ENCODE peak calls at places on chromosomes 3 and 15, in four cellular contexts. One of them, this sample, is unnamed.

GRCh38 chr3:101521251-101521701 is 8.3 kb upstream of the SENP7 start:
- DNase-seq in GM12878: no peak
- DNase-seq in HepG2: no peak
- DNase-seq in H1: no peak
- DNase-seq in this sample: no peak

GRCh38 chr3:115986555-115987207 is 363.4 kb downstream of the GAP43 start:
- DNase-seq in HepG2: peak; percentile 46
- DNase-seq in GM12878: no peak
- DNase-seq in H1: no peak
- DNase-seq in this sample: no peak

GRCh38 chr3:48400824-48401433 is 28.9 kb downstream of the FBXW12 start:
- DNase-seq in HepG2: peak; percentile 73
- DNase-seq in GM12878: peak; percentile 26
- DNase-seq in H1: peak; percentile 21
- DNase-seq in this sample: peak; percentile 66

GRCh38 chr3:159158213-159158612 is 356.4 kb downstream of the MFSD1 start:
- DNase-seq in GM12878: no peak
- DNase-seq in H1: no peak
- DNase-seq in HepG2: no peak
- DNase-seq in this sample: no peak

GRCh38 chr15:63246691-63247464 is 30.5 kb upstream of the APH1B start:
- DNase-seq in GM12878: no peak
- DNase-seq in HepG2: peak; percentile 13
- DNase-seq in H1: no peak
- DNase-seq in this sample: no peak

GRCh38 chr3:40994611-40995010 is 204.7 kb upstream of the CTNNB1 start:
- DNase-seq in H1: no peak
- DNase-seq in GM12878: no peak
- DNase-seq in HepG2: no peak
- DNase-seq in this sample: no peak

GRCh38 chr3:122272889-122273288 is 52.2 kb upstream of the CSTA start:
- DNase-seq in HepG2: no peak
- DNase-seq in H1: no peak
- DNase-seq in GM12878: no peak
- DNase-seq in this sample: no peak

GRCh38 chr3:38521391-38521987 is 25.3 kb downstream of the EXOG start:
- DNase-seq in GM12878: peak; percentile 27
- DNase-seq in H1: no peak
- DNase-seq in HepG2: peak; percentile 56
- DNase-seq in this sample: peak; percentile 84

GRCh38 chr3:105610473-105610872 is 243.8 kb downstream of the ALCAM start:
- DNase-seq in HepG2: no peak
- DNase-seq in H1: no peak
- DNase-seq in GM12878: no peak
- DNase-seq in this sample: no peak

GRCh38 chr3:31968927-31969418 is 12.1 kb downstream of the OSBPL10 start:
- DNase-seq in HepG2: peak; percentile 96
- DNase-seq in GM12878: no peak
- DNase-seq in H1: no peak
- DNase-seq in this sample: no peak

GRCh38 chr3:56923546-56924224 is 121.9 kb upstream of the ARHGEF3 start:
- DNase-seq in HepG2: no peak
- DNase-seq in H1: no peak
- DNase-seq in GM12878: no peak
- DNase-seq in this sample: no peak

GRCh38 chr3:100401674-100402036 is 316 bp downstream of the LNP1 start:
- DNase-seq in HepG2: no peak
- DNase-seq in H1: no peak
- DNase-seq in GM12878: no peak
- DNase-seq in this sample: no peak

GRCh38 chr3:195260286-195260905 is 10.6 kb downstream of the XXYLT1 start:
- DNase-seq in HepG2: no peak
- DNase-seq in H1: no peak
- DNase-seq in GM12878: no peak
- DNase-seq in this sample: no peak

GRCh38 chr3:195257454-195258448 is 13.2 kb downstream of the XXYLT1 start:
- DNase-seq in GM12878: no peak
- DNase-seq in H1: no peak
- DNase-seq in HepG2: no peak
- DNase-seq in this sample: no peak

GRCh38 chr3:195258449-195259145 is 12.4 kb downstream of the XXYLT1 start:
- DNase-seq in HepG2: peak; percentile 9
- DNase-seq in H1: no peak
- DNase-seq in GM12878: no peak
- DNase-seq in this sample: no peak

GRCh38 chr3:195259564-195260285 is 11.2 kb downstream of the XXYLT1 start:
- DNase-seq in GM12878: peak; percentile 69
- DNase-seq in HepG2: peak; percentile 92
- DNase-seq in H1: no peak
- DNase-seq in this sample: peak; percentile 71

DNA sequence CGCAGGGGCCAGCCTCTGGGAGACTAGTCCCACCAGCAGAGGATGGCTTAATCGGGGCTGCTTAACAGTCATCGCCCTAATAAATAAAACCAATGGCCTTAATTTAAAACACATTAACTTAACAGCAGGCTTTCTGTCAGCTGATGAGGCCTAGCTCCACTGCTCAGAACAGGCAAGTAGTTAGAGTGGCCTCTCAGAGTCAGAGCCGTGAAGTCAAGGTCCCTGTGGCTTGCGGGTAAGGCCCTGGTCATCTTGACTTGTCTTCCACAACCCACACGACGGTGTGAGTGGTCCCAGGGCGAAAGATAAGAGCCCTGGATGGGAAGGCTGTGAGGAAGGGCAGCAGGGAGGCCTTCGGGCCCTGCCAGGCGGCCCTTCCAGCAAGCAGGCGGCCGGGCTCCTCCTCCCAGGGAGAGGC is 11.8 kb downstream of the XXYLT1 start:
- DNase-seq in H1: no peak
- DNase-seq in GM12878: no peak
- DNase-seq in HepG2: no peak
- DNase-seq in this sample: no peak
- TF ChIP-seq ZNF274 in H1: no peak
- TF ChIP-seq ZNF274 in GM12878: no peak
- TF ChIP-seq ZNF274 in HepG2: no peak
- TF ChIP-seq ZNF274 in this sample: no peak

GRCh38 chr3:65854606-65855304 is 184.0 kb downstream of the MAGI1 start:
- DNase-seq in H1: no peak
- DNase-seq in GM12878: no peak
- DNase-seq in HepG2: no peak
- DNase-seq in this sample: no peak
- TF ChIP-seq SUZ12 in H1: no peak
- TF ChIP-seq SUZ12 in GM12878: no peak
- TF ChIP-seq SUZ12 in HepG2: no peak
- TF ChIP-seq SUZ12 in this sample: no peak

DNA sequence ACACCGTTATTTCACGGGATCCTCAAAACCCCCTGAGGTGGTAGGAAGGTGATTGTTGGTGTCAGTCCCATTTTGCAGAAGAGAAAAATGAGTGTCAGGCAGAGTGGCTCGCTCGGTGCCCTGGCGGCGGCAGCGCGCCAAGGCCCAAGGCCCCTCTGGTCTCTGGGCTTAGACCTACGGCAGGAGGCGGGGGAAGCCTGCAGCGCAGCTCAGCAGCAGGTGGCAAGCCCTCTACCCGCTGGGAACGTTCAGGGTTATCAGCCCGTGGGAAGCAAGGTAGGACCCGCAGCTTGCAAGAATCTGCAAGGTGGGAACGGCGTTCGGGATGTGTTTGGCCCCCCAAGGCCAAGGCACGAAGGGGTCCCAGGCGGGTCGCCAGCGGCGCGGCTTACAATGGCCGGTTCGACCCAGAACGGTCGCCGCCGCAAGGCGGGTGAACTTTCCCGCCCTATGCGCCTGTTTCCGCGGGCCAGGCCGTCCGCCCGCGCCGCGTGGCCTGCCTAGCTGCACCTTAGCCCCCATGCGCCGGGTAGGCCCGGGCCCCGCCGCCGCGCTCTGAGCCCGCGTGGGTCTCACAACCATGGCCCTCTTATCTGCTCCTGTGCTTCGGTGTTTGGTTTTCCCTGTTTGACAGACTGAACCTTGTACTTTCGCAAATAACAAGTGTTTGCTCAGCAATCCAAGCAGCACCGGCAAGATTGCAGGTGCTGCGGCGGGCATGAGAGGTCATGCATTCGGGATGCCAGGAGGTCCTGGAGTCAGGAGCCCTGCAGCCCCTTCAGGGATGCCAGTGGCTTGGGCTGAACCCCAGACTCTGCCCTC is 39.7 kb downstream of the CCNL1 start:
- DNase-seq in H1: no peak
- DNase-seq in HepG2: peak; percentile 93
- DNase-seq in GM12878: no peak
- DNase-seq in this sample: no peak
- H3K4me3 ChIP-seq in H1: no peak overlapping the region
- H3K4me3 ChIP-seq in HepG2: peak overlapping the region; percentile 39
- H3K4me3 ChIP-seq in GM12878: no peak overlapping the region
- H3K4me3 ChIP-seq in this sample: no peak overlapping the region

GRCh38 chr3:191139771-191140170 is 59.3 kb upstream of the OSTN start:
- DNase-seq in H1: no peak
- DNase-seq in HepG2: no peak
- DNase-seq in GM12878: no peak
- DNase-seq in this sample: no peak
- TF ChIP-seq ZNF274 in H1: no peak
- TF ChIP-seq ZNF274 in HepG2: no peak
- TF ChIP-seq ZNF274 in GM12878: no peak
- TF ChIP-seq ZNF274 in this sample: no peak

GRCh38 chr3:47348411-47349154 is 32.2 kb upstream of the PTPN23 start:
- DNase-seq in GM12878: no peak
- DNase-seq in HepG2: no peak
- DNase-seq in H1: no peak
- DNase-seq in this sample: no peak

GRCh38 chr3:47343471-47343971 is 37.3 kb upstream of the PTPN23 start:
- DNase-seq in HepG2: no peak
- DNase-seq in GM12878: no peak
- DNase-seq in H1: no peak
- DNase-seq in this sample: no peak

GRCh38 chr3:47344971-47345370 is 35.9 kb upstream of the PTPN23 start:
- DNase-seq in H1: no peak
- DNase-seq in HepG2: no peak
- DNase-seq in GM12878: no peak
- DNase-seq in this sample: no peak

GRCh38 chr3:47342812-47343211 is 38.0 kb upstream of the PTPN23 start:
- DNase-seq in GM12878: no peak
- DNase-seq in HepG2: peak; percentile 20
- DNase-seq in H1: no peak
- DNase-seq in this sample: no peak

DNA sequence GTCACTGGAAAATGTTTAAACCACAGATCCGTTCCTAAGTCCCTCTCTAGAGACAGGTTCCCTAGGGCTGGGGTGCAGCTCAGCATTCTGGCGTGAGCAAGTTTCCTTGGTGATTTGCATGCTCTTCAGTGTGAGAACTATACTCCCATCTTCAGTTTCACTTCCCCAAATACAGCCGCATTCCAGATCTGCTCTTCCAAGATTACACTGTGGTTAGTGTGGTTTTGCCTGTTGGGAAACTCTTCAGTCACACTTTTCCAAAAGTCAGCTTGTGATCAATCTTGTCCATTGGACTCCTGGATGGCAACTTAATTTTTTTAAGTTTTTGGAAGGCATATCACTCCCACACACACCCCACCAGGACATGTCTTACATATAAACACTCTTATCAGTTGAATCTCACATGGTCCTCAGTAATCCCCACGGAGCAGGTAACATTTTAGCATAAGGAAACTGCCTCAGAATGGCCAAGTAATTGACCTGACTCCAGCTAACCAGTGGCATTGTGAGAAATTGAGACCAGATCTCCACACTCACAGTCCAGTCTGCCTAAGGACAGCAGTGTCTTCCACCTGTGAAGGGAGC is 33.5 kb upstream of the PTPN23 start:
- DNase-seq in H1: no peak
- DNase-seq in HepG2: no peak
- DNase-seq in GM12878: peak; percentile 82
- DNase-seq in this sample: no peak
- TF ChIP-seq SUZ12 in H1: no peak
- TF ChIP-seq SUZ12 in HepG2: no peak
- TF ChIP-seq SUZ12 in GM12878: no peak
- TF ChIP-seq SUZ12 in this sample: no peak

GRCh38 chr3:114624047-114624445 is 330.2 kb downstream of the TIGIT start:
- DNase-seq in HepG2: peak; percentile 9
- DNase-seq in H1: no peak
- DNase-seq in GM12878: no peak
- DNase-seq in this sample: no peak
- H3K4me3 ChIP-seq in HepG2: peak overlapping the region; percentile 71
- H3K4me3 ChIP-seq in H1: no peak overlapping the region
- H3K4me3 ChIP-seq in GM12878: no peak overlapping the region
- H3K4me3 ChIP-seq in this sample: no peak overlapping the region